ENCODE peak calls at places on chromosomes 12 and 14, in four cellular contexts. V is PC-3, A is choroid plexus epithelial cell, F is AG04450. I is an unnamed sample.

GRCh38 chr12:107843351-107844311 is 69.1 kb downstream of the ASCL4 start:
- DNase-seq in V (no peak), F (no peak), A (peak; percentile 13), I (no peak)

GRCh38 chr14:71472281-71472960 is 459.8 kb upstream of the RGS6 start:
- DNase-seq in V (no peak), F (no peak), A (peak; percentile 46), I (no peak)

GRCh38 chr12:131773582-131774221 is 54.5 kb upstream of the MMP17 start:
- DNase-seq in V (no peak), F (no peak), A (no peak), I (no peak)

GRCh38 chr12:6700646-6701051 is at the start of gene PIANP:
- DNase-seq in F (no peak), V (no peak), A (peak; percentile 31), I (peak; percentile 26)

GRCh38 chr12:83856803-83857202 is 1055.8 kb downstream of the SLC6A15 start:
- DNase-seq in F (no peak), A (no peak), V (no peak), I (no peak)

GRCh38 chr14:94392510-94392935 is 4.1 kb upstream of the SERPINA1 start:
- DNase-seq in V (peak; percentile 2), F (no peak), A (peak; percentile 80), I (no peak)

GRCh38 chr12:19572920-19573558 is 133.7 kb downstream of the AEBP2 start:
- DNase-seq in V (peak; percentile 70), A (peak; percentile 82), F (no peak), I (no peak)

GRCh38 chr12:107632246-107632645 is 53.4 kb upstream of the PWP1 start:
- DNase-seq in A (no peak), F (no peak), V (no peak), I (no peak)

GRCh38 chr14:89399594-89400068 is 17.4 kb downstream of the FOXN3 start:
- DNase-seq in A (peak; percentile 95), V (no peak), F (peak; percentile 76), I (no peak)

GRCh38 chr12:93618891-93619410 is 46.5 kb downstream of the SOCS2 start:
- DNase-seq in F (no peak), V (no peak), A (no peak), I (no peak)

GRCh38 chr14:92595267-92595666 is 81.7 kb downstream of the RIN3 start:
- DNase-seq in V (no peak), F (no peak), A (no peak), I (no peak)

GRCh38 chr12:56007892-56008471 is 10.9 kb downstream of the SUOX start:
- DNase-seq in V (peak; percentile 10), F (no peak), A (peak; percentile 15), I (no peak)

GRCh38 chr14:85607571-85608219 is 77.8 kb downstream of the FLRT2 start:
- DNase-seq in V (peak; percentile 69), A (peak; percentile 89), F (peak; percentile 49), I (no peak)

GRCh38 chr14:80636071-80636470 is 305.5 kb downstream of the CEP128 start:
- DNase-seq in A (peak; percentile 46), F (no peak), V (peak; percentile 50), I (no peak)
- TF ChIP-seq CTCF in A (peak; percentile 42), F (peak; percentile 35), V (peak; percentile 42), I (no peak)

GRCh38 chr14:69475194-69475818 is 9.2 kb upstream of the PLEKHD1 start:
- DNase-seq in A (peak; percentile 41), V (peak; percentile 66), F (no peak), I (no peak)
- TF ChIP-seq CTCF in A (peak; percentile 60), V (peak; percentile 76), F (peak; percentile 48), I (no peak)

DNA sequence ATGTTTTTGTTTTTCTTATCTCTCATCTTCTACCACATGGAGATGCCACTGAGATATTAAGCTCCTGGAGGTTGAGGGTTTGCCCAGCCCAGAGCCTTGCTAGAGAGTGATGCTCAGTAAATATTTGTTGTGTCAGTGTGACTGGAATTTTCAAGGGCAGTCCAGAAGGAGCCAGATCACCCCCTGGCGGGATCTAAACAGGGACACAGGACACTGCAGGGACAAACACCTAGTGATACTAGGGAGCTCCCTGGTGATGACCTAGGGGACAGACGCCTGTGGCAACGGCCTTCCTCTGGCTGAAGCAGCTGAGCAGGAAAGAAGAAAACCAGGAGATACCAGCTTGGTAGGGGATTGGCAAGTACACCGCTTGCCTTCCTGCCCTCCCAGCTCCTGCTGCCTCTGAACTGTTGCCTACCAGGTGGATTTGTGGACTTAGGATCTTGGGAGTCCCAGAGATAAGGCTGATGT is 714.4 kb upstream of the TBX3 start:
- DNase-seq in V (peak; percentile 86), A (no peak), F (no peak), I (no peak)
- TF ChIP-seq CTCF in V (peak; percentile 96), A (peak; percentile 2), F (no peak), I (no peak)

GRCh38 chr14:105525861-105526780 is at the start of gene TMEM121:
- DNase-seq in V (no peak), F (no peak), A (no peak), I (peak; percentile 31)
- TF ChIP-seq CTCF in V (no peak), F (no peak), A (no peak), I (no peak)

DNA sequence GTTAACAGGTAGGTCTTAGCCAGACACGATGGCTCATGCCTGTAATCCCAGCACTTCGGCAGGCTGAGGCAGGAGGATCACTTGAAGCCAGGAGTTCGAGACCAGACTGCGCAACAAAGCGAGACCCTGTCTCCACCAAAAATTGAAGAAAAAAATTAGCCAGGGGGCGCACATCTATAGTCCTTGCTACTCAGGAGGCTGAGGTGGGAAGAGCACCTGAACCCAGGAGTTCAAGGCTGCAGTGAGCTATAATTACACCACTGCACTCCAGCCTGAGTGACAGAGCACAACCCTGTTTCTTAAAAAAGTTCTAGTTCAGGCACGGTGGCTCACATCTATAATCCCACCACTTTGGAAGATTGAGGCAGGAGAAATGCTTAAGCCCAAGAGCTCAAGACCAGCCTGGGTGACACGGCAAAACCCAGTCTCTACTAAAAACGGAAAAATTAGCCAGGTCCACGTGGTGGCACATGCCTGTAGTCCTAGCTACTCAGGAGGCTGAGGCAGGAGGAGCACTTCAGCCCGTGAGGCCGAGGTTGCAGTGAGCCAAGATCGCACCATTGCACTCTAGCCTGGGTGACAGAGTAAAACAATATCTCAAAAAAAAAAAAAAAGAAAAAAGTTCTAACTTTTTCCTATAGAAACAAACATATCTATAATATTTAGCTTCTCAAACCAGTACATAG is 9.1 kb downstream of the BAZ1A start:
- DNase-seq in F (no peak), A (no peak), V (no peak), I (no peak)
- TF ChIP-seq CTCF in F (no peak), A (no peak), V (no peak), I (no peak)

GRCh38 chr12:66707002-66707697 is 28.3 kb upstream of the GRIP1 start:
- DNase-seq in F (no peak), V (no peak), A (no peak), I (no peak)

GRCh38 chr12:66713984-66714383 is 35.1 kb upstream of the GRIP1 start:
- DNase-seq in V (no peak), A (no peak), F (no peak), I (no peak)

GRCh38 chr12:66709444-66709773 is 30.5 kb upstream of the GRIP1 start:
- DNase-seq in A (no peak), F (no peak), V (no peak), I (no peak)

GRCh38 chr12:66709893-66710292 is 31.0 kb upstream of the GRIP1 start:
- DNase-seq in V (no peak), F (no peak), A (no peak), I (no peak)

GRCh38 chr12:66708704-66709443 is 30.0 kb upstream of the GRIP1 start:
- DNase-seq in A (peak; percentile 38), V (peak; percentile 72), F (no peak), I (no peak)
- TF ChIP-seq CTCF in A (peak; percentile 42), V (peak; percentile 64), F (peak; percentile 43), I (peak; percentile 73)

GRCh38 chr12:9381619-9382018 is 173.4 kb upstream of the PZP start:
- DNase-seq in F (no peak), A (no peak), V (no peak), I (no peak)

GRCh38 chr12:9379023-9379742 is 171.0 kb upstream of the PZP start:
- DNase-seq in V (no peak), F (no peak), A (no peak), I (no peak)

GRCh38 chr12:9380650-9381049 is 172.5 kb upstream of the PZP start:
- DNase-seq in F (no peak), V (no peak), A (no peak), I (no peak)

GRCh38 chr12:9383585-9383984 is 175.4 kb upstream of the PZP start:
- DNase-seq in F (no peak), V (no peak), A (no peak), I (no peak)

DNA sequence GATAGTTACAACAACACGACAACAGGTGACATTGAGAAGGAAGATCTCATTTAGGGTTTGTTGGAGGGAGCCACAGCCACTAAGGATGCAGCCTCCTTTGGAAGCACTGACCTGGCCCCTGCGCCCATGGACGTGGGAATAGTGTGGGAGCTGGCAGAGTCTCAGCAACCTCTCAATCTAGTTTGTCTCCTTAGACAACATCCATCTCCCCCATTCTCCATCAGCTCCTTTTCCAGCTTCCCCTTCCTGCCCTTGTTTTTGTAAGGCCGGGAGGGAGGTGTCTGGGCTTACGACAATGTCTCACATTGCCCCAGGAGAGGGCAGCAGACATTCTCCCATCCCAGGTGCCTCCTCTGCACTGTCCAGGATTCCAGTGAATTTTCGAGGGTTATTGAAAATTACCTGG is 170.2 kb upstream of the PZP start:
- DNase-seq in A (peak; percentile 30), F (no peak), V (peak; percentile 38), I (no peak)
- TF ChIP-seq CTCF in A (peak; percentile 50), F (peak; percentile 22), V (peak; percentile 55), I (no peak)

GRCh38 chr14:96501746-96502620 is at the start of gene PAPOLA:
- DNase-seq in F (peak; percentile 84), A (peak; percentile 97), V (peak; percentile 96), I (peak; percentile 95)
- TF ChIP-seq CTCF in F (no peak), A (no peak), V (peak; percentile 15), I (no peak)

DNA sequence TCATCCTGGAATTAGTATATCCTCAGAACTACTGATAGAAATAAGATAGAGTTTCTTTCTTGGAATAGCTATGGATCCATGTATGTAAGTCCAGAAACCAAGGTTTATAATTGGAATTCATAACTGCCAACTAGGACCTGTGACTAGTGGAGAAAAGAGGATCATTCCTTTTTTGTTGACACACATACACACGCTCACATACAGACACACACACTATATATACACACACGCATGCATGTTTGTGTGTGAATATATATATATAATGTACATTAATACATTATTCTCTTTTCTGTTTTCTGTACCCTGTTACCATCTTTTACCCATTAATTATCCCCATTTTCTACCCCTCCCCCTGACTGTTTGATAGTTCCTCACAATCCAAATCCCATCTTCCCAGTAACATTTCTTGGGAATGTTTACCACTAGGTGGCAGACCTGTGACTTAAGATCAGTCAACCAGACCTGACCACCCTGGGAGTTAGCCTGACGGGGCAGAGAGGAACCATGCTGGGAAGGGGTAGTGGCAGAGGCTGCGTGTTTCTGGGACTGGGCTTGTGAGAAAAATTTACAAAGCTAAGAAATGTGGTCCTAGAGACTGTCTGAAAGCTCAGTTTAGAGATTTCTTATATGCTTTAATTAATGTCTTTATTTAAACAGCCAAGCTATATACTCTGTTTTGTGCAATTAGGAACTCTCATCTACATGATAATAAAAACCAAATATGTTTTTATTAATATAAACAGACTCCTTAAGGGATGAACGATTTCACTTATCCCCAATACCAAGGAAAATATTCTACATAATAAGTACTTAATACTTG is 308.0 kb downstream of the PPFIA2 start:
- DNase-seq in F (peak; percentile 21), A (peak; percentile 88), V (peak; percentile 72), I (no peak)
- TF ChIP-seq CTCF in F (peak; percentile 69), A (peak; percentile 76), V (peak; percentile 73), I (no peak)

GRCh38 chr12:94710933-94711332 is 60.6 kb upstream of the TMCC3 start:
- DNase-seq in F (no peak), V (peak; percentile 33), A (no peak), I (no peak)
- TF ChIP-seq CTCF in F (peak; percentile 33), V (peak; percentile 61), A (peak; percentile 51), I (peak; percentile 32)

I was measured in natural killer cell.